ENCODE peak calls at places on chromosomes 6 and 20, in eight cellular contexts. U is HEK293T; F is GM23338; G is amniotic epithelial cell; H is HTR-8/SVneo; J is astrocyte of the spinal cord; D is tibial artery; R is effector memory CD4-positive, alpha-beta T cell. A is an unnamed sample.

GRCh38 chr20:37534401-37535157 is 6.9 kb upstream of the BLCAP start:
- DNase-seq in H (peak), J (peak), G (peak), R (peak), U (peak), D (peak), F (peak), A (peak)

GRCh38 chr6:155315516-155315871 is 1.2 kb upstream of the TFB1M start:
- DNase-seq in H (no peak), U (no peak), G (peak), R (no peak), D (no peak), J (no peak), F (no peak), A (peak)

GRCh38 chr20:58843128-58843556 is 7.6 kb downstream of the GNAS-AS1 start:
- DNase-seq in H (no peak), R (no peak), F (peak), U (no peak), J (no peak), D (no peak), G (no peak), A (no peak)

GRCh38 chr6:28884423-28885148 is 39.2 kb downstream of the TRIM27 start:
- DNase-seq in D (no peak), F (no peak), G (no peak), R (peak), U (no peak), H (no peak), J (no peak), A (no peak)

GRCh38 chr6:137160763-137161162 is 12.7 kb downstream of the IL22RA2 start:
- DNase-seq in F (no peak), G (peak), R (no peak), U (no peak), H (no peak), J (peak), D (no peak), A (peak)

GRCh38 chr20:58706150-58706892 is 13.7 kb downstream of the NPEPL1 start:
- DNase-seq in G (no peak), U (no peak), F (no peak), J (no peak), D (no peak), H (no peak), R (no peak), A (no peak)

GRCh38 chr6:32194825-32195651 is 2.6 kb upstream of the GPSM3 start:
- DNase-seq in H (peak), R (no peak), J (peak), D (no peak), F (peak), U (peak), G (peak), A (peak)

GRCh38 chr20:25745738-25746137 is 49.1 kb upstream of the ZNF337 start:
- DNase-seq in G (no peak), H (no peak), J (no peak), R (no peak), D (no peak), U (no peak), F (no peak), A (no peak)

GRCh38 chr20:23243791-23244190 is 106.8 kb upstream of the NXT1 start:
- DNase-seq in H (no peak), U (no peak), F (no peak), G (no peak), J (no peak), R (no peak), D (no peak), A (no peak)

GRCh38 chr6:168560126-168560525 is 119.1 kb downstream of the SMOC2 start:
- DNase-seq in D (no peak), H (no peak), F (no peak), G (no peak), R (no peak), U (no peak), J (no peak), A (no peak)

GRCh38 chr6:34120953-34121675 is 24.8 kb downstream of the GRM4 start:
- DNase-seq in F (no peak), G (no peak), J (no peak), H (no peak), D (no peak), U (no peak), R (no peak), A (no peak)

GRCh38 chr6:90288404-90288803 is 8.2 kb downstream of the BACH2 start:
- DNase-seq in H (no peak), R (no peak), U (no peak), F (peak), G (peak), D (no peak), J (peak), A (no peak)

GRCh38 chr6:285030-285771 is 7.1 kb upstream of the DUSP22 start:
- DNase-seq in G (no peak), U (no peak), R (no peak), H (no peak), D (no peak), J (no peak), F (no peak), A (no peak)

GRCh38 chr6:106973841-106974336 is 640 bp downstream of the CD24 start:
- DNase-seq in H (peak), F (peak), J (peak), R (no peak), D (no peak), U (no peak), G (no peak), A (no peak)

GRCh38 chr6:83893024-83893423 is 33.5 kb downstream of the CYB5R4 start:
- DNase-seq in F (no peak), J (no peak), U (no peak), H (no peak), G (no peak), D (no peak), R (no peak), A (no peak)

GRCh38 chr6:1767481-1768246 is 157.9 kb downstream of the FOXC1 start:
- DNase-seq in U (no peak), F (no peak), R (no peak), J (no peak), G (peak), H (peak), D (peak), A (peak)

GRCh38 chr20:10558635-10559187 is 115.1 kb downstream of the JAG1 start:
- DNase-seq in R (no peak), H (no peak), F (no peak), G (peak), D (no peak), U (no peak), J (peak), A (peak)

GRCh38 chr6:143279385-143279784 is 171.1 kb downstream of the ADAT2 start:
- DNase-seq in D (no peak), U (peak), G (peak), J (peak), F (peak), R (no peak), H (peak), A (peak)

GRCh38 chr6:14232889-14233288 is 115.3 kb downstream of the CD83 start:
- DNase-seq in U (no peak), H (no peak), J (no peak), R (no peak), F (no peak), G (no peak), D (no peak), A (no peak)

GRCh38 chr6:17490724-17491123 is 97.3 kb downstream of the CAP2 start:
- DNase-seq in U (no peak), J (peak), D (no peak), H (no peak), G (no peak), F (no peak), R (no peak), A (peak)

GRCh38 chr20:7375905-7376304 is 564.4 kb downstream of the HAO1 start:
- DNase-seq in U (no peak), F (peak), H (no peak), J (peak), D (no peak), R (no peak), G (peak), A (peak)

GRCh38 chr6:456358-456857 is 64.9 kb downstream of the IRF4 start:
- DNase-seq in F (peak), J (no peak), R (no peak), U (no peak), H (no peak), G (no peak), D (no peak), A (no peak)

GRCh38 chr6:38193486-38194281 is 374.2 kb downstream of the ZFAND3 start:
- DNase-seq in H (no peak), F (no peak), R (no peak), U (no peak), G (no peak), J (no peak), D (no peak), A (no peak)

GRCh38 chr6:164832410-164832809 is 477.0 kb downstream of the C6orf118 start:
- DNase-seq in U (no peak), F (no peak), R (no peak), D (no peak), J (no peak), H (no peak), G (no peak), A (no peak)

GRCh38 chr20:32007787-32008616 is 2.2 kb upstream of the CCM2L start:
- DNase-seq in H (no peak), U (no peak), R (no peak), G (no peak), D (peak), J (no peak), F (peak), A (no peak)

GRCh38 chr6:122781716-122782115 is 2.2 kb downstream of the FABP7 start:
- DNase-seq in H (no peak), U (no peak), R (no peak), D (no peak), J (no peak), G (no peak), F (no peak), A (no peak)

GRCh38 chr6:168574699-168575195 is 133.8 kb downstream of the SMOC2 start:
- DNase-seq in R (no peak), D (peak), J (no peak), G (no peak), U (no peak), F (peak), H (no peak), A (no peak)

GRCh38 chr6:56437171-56437900 is 190.0 kb upstream of the COL21A1 start:
- DNase-seq in J (peak), H (no peak), F (no peak), R (no peak), G (peak), U (no peak), D (no peak), A (no peak)

GRCh38 chr6:89978749-89979145 is 84.5 kb downstream of the GJA10 start:
- DNase-seq in D (no peak), H (no peak), F (peak), G (no peak), R (no peak), U (no peak), J (no peak), A (no peak)

GRCh38 chr20:51831891-51832675 is 29.8 kb upstream of the SALL4 start:
- DNase-seq in R (no peak), D (no peak), U (no peak), F (no peak), J (no peak), G (peak), H (no peak), A (no peak)

GRCh38 chr6:129186988-129187387 is 304.1 kb downstream of the LAMA2 start:
- DNase-seq in F (no peak), R (no peak), D (no peak), J (peak), U (no peak), H (peak), G (peak), A (peak)

GRCh38 chr20:34473262-34473883 is 42.8 kb upstream of the DYNLRB1 start:
- DNase-seq in U (peak), G (peak), D (peak), F (peak), J (peak), R (no peak), H (peak), A (peak)